ENCODE peak calls at places on chromosomes 1 and 21, in nine cellular contexts. X is breast epithelium, G is upper lobe of right lung, B is fibroblast of lung, S is IMR-90, L is fibroblast of mammary gland, U is SK-N-SH, A is neural progenitor cell, C is left ventricle myocardium inferior. V is an unnamed sample.
A peak's percentile ranks its signal among the peaks of the same experiment; 100 is the strongest.

GRCh38 chr1:36715797-36716196 is 233.1 kb upstream of the CSF3R start:
- DNase-seq in X (no peak), G (no peak), B (no peak), S (no peak), L (no peak), U (no peak), A (no peak), C (no peak), V (no peak)

GRCh38 chr1:26021647-26022403 is at the start of gene EXTL1:
- DNase-seq in X (no peak), G (no peak), B (peak; percentile 76), S (peak; percentile 63), L (no peak), U (peak; percentile 96), A (peak; percentile 91), C (peak; percentile 82), V (no peak)

GRCh38 chr1:55696181-55696580 is 481.0 kb upstream of the USP24 start:
- DNase-seq in X (no peak), G (no peak), B (peak; percentile 97), S (peak; percentile 98), L (peak; percentile 98), U (no peak), A (no peak), C (no peak), V (peak; percentile 91)

GRCh38 chr21:20998886-20999285 is 677 bp downstream of the NCAM2 start:
- DNase-seq in X (no peak), G (no peak), B (no peak), S (no peak), L (no peak), U (no peak), A (no peak), C (no peak), V (no peak)

GRCh38 chr1:71850936-71851335 is 431.4 kb downstream of the NEGR1 start:
- DNase-seq in X (no peak), G (no peak), B (peak; percentile 50), S (peak; percentile 17), L (peak; percentile 89), U (no peak), A (no peak), C (no peak), V (no peak)

GRCh38 chr1:68010094-68010493 is 40.3 kb downstream of the DIRAS3 start:
- DNase-seq in X (no peak), G (no peak), B (peak; percentile 45), S (peak; percentile 47), L (peak; percentile 67), U (peak; percentile 11), A (no peak), C (no peak), V (no peak)

GRCh38 chr1:181551249-181551648 is 67.9 kb downstream of the CACNA1E start:
- DNase-seq in X (no peak), G (no peak), B (peak; percentile 32), S (no peak), L (no peak), U (no peak), A (peak; percentile 79), C (no peak), V (no peak)

GRCh38 chr1:211843018-211843417 is 12.5 kb upstream of the LPGAT1 start:
- DNase-seq in X (no peak), G (no peak), B (no peak), S (no peak), L (no peak), U (no peak), A (no peak), C (no peak), V (no peak)

GRCh38 chr21:45543710-45544448 is 1.6 kb upstream of the SLC19A1 start:
- DNase-seq in X (peak; percentile 43), G (peak; percentile 63), B (no peak), S (no peak), L (no peak), U (peak; percentile 41), A (no peak), C (peak; percentile 11), V (no peak)

GRCh38 chr1:16998589-16998988 is 13.1 kb downstream of the ATP13A2 start:
- DNase-seq in X (no peak), G (no peak), B (no peak), S (peak; percentile 23), L (no peak), U (peak; percentile 16), A (no peak), C (no peak), V (no peak)

GRCh38 chr1:33684346-33685122 is 179.3 kb upstream of the HMGB4 start:
- DNase-seq in X (no peak), G (no peak), B (peak; percentile 60), S (no peak), L (no peak), U (peak; percentile 47), A (no peak), C (no peak), V (peak; percentile 14)

GRCh38 chr21:46120301-46121285 is 22.7 kb downstream of the COL6A2 start:
- DNase-seq in X (peak; percentile 46), G (peak; percentile 60), B (no peak), S (no peak), L (peak; percentile 11), U (peak; percentile 35), A (no peak), C (peak; percentile 13), V (peak; percentile 0)

GRCh38 chr1:7810395-7810794 is 26.3 kb downstream of the PER3 start:
- DNase-seq in X (no peak), G (no peak), B (peak; percentile 91), S (peak; percentile 96), L (peak; percentile 97), U (no peak), A (no peak), C (no peak), V (peak; percentile 48)

GRCh38 chr21:42006765-42007164 is 3.4 kb downstream of the ZBTB21 start:
- DNase-seq in X (no peak), G (no peak), B (peak; percentile 16), S (no peak), L (peak; percentile 34), U (no peak), A (no peak), C (no peak), V (no peak)

GRCh38 chr21:42003051-42003461 is 7.1 kb downstream of the ZBTB21 start:
- DNase-seq in X (no peak), G (peak; percentile 60), B (peak; percentile 73), S (peak; percentile 76), L (peak; percentile 90), U (no peak), A (no peak), C (no peak), V (no peak)

GRCh38 chr21:42002421-42002958 is 7.7 kb downstream of the ZBTB21 start:
- DNase-seq in X (no peak), G (no peak), B (peak; percentile 98), S (peak; percentile 98), L (peak; percentile 95), U (no peak), A (no peak), C (no peak), V (peak; percentile 72)

GRCh38 chr21:42001781-42002180 is 8.4 kb downstream of the ZBTB21 start:
- DNase-seq in X (no peak), G (no peak), B (no peak), S (no peak), L (no peak), U (no peak), A (no peak), C (no peak), V (no peak)

DNA sequence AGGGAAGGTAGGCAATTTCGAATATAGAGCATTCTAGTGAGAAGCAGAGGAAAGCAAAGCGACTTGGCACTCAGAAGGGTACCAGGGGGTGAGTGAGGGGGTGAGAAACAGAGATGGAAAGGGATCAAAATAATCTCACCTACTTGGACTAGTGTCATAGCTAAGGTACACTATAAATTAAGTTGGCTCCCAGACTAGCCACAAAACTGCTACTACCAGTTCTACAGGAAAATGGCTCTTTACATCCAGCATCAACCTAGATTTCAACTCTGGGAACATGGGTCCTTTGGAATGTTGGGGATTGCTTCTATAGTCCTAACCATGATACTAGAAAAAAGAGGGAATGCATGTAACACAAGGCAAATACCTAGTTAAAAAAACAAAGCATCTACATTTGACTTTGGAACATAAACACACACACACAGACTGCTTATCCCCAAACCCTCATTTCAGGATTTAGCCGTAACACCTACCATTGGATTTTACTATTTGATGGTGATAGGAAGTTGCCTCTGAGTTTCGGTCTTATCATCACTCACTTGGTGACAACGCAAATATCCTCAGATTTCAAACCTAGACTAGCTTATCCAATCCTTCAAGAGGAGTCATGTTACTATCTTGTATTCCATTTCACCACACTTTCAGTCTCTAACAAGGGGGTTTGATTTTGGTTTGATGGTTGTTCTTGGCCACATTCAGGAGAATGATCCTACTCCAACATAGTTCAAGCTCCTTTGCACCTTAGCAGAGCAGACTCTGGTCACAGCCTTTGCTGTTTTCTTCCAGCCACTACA is 5.6 kb downstream of the ZBTB21 start:
- DNase-seq in X (no peak), G (no peak), B (no peak), S (no peak), L (no peak), U (no peak), A (no peak), C (no peak), V (no peak)
- H3K4me3 ChIP-seq in X (no peak overlapping the region), G (no peak overlapping the region), B (no peak overlapping the region), S (no peak overlapping the region), L (no peak overlapping the region), U (no peak overlapping the region), A (no peak overlapping the region), C (no peak overlapping the region), V (no peak overlapping the region)

GRCh38 chr1:94215955-94216354 is 21.4 kb downstream of the ARHGAP29 start:
- DNase-seq in X (no peak), G (no peak), B (peak; percentile 24), S (peak; percentile 24), L (peak; percentile 56), U (no peak), A (no peak), C (no peak), V (no peak)
- H3K4me3 ChIP-seq in X (no peak overlapping the region), G (no peak overlapping the region), B (no peak overlapping the region), S (no peak overlapping the region), L (no peak overlapping the region), U (no peak overlapping the region), A (no peak overlapping the region), C (no peak overlapping the region), V (no peak overlapping the region)

DNA sequence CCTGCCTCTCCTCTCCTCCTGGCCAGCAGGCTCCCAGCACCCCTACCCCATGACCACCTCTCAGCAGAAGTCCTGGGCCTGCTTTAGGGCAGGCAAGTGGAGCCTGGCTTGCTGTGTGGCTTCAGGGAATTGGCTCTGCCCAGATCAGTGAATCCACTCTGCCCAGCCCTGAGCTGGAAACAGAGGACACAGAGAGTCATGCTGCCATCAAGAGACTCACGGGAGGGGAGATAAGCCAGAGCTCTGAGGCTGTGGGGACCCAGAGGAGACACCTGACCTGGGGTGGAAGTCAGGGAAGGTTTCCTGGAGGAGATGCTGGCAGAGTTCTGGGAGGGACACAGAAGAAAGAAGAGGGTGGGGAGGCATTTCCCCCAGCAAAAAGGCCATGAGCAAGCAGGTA is 54.2 kb downstream of the GLIS1 start:
- DNase-seq in X (no peak), G (no peak), B (no peak), S (no peak), L (no peak), U (no peak), A (no peak), C (no peak), V (no peak)
- H3K4me3 ChIP-seq in X (no peak overlapping the region), G (no peak overlapping the region), B (no peak overlapping the region), S (no peak overlapping the region), L (no peak overlapping the region), U (no peak overlapping the region), A (no peak overlapping the region), C (no peak overlapping the region), V (no peak overlapping the region)

DNA sequence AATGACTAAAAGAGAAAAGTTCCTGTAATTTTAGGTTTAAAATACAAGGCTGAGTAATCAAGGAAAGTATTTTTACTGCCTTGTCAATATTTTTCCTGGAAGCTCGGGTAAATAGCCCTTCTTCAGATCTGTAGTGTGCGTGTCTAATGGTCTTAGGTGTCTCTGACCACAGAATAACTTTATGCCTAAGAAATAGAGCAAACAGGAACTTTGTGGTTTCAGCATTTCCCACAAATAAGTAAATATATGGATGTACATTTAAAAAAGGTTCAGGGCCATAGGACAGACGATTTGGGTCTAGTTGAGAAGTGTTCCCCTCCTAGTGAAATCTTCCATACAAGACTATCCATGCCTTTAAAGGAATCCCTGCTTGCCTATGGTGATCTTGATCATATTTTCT is 107.0 kb downstream of the ZC3H11B start:
- DNase-seq in X (no peak), G (no peak), B (peak; percentile 53), S (no peak), L (no peak), U (no peak), A (no peak), C (no peak), V (no peak)
- H3K4me3 ChIP-seq in X (no peak overlapping the region), G (no peak overlapping the region), B (no peak overlapping the region), S (no peak overlapping the region), L (no peak overlapping the region), U (no peak overlapping the region), A (no peak overlapping the region), C (no peak overlapping the region), V (no peak overlapping the region)

V was measured in MG63.